ENCODE peak calls at places on chromosomes 2 and 18, in nine cellular contexts. One of them, this sample, is unnamed.

GRCh38 chr18:80034852-80035406 is 695 bp downstream of the RBFA start:
- DNase-seq in endothelial cell: no peak
- DNase-seq in fibroblast of the aortic adventitia: peak
- DNase-seq in foreskin fibroblast: peak
- DNase-seq in breast epithelium: no peak
- DNase-seq in psoas muscle: no peak
- DNase-seq in nephron progenitor cell: no peak
- DNase-seq in mammary epithelial cell: peak
- DNase-seq in mesothelial cell of epicardium: no peak
- DNase-seq in this sample: no peak

GRCh38 chr2:165348441-165348840 is 109.2 kb downstream of the SCN2A start:
- DNase-seq in mammary epithelial cell: no peak
- DNase-seq in nephron progenitor cell: no peak
- DNase-seq in breast epithelium: no peak
- DNase-seq in endothelial cell: no peak
- DNase-seq in fibroblast of the aortic adventitia: no peak
- DNase-seq in psoas muscle: no peak
- DNase-seq in mesothelial cell of epicardium: no peak
- DNase-seq in foreskin fibroblast: no peak
- DNase-seq in this sample: no peak

GRCh38 chr2:136522724-136523123 is 242.6 kb upstream of the THSD7B start:
- DNase-seq in endothelial cell: no peak
- DNase-seq in mammary epithelial cell: no peak
- DNase-seq in nephron progenitor cell: no peak
- DNase-seq in mesothelial cell of epicardium: no peak
- DNase-seq in breast epithelium: no peak
- DNase-seq in psoas muscle: no peak
- DNase-seq in fibroblast of the aortic adventitia: no peak
- DNase-seq in foreskin fibroblast: no peak
- DNase-seq in this sample: no peak

GRCh38 chr2:43407826-43408783 is 181.7 kb upstream of the ZFP36L2 start:
- DNase-seq in nephron progenitor cell: no peak
- DNase-seq in breast epithelium: no peak
- DNase-seq in foreskin fibroblast: peak
- DNase-seq in mammary epithelial cell: no peak
- DNase-seq in psoas muscle: no peak
- DNase-seq in mesothelial cell of epicardium: no peak
- DNase-seq in fibroblast of the aortic adventitia: no peak
- DNase-seq in endothelial cell: no peak
- DNase-seq in this sample: no peak

GRCh38 chr2:72024451-72025175 is 123.0 kb downstream of the CYP26B1 start:
- DNase-seq in mesothelial cell of epicardium: peak
- DNase-seq in foreskin fibroblast: no peak
- DNase-seq in endothelial cell: no peak
- DNase-seq in nephron progenitor cell: no peak
- DNase-seq in mammary epithelial cell: no peak
- DNase-seq in breast epithelium: no peak
- DNase-seq in psoas muscle: no peak
- DNase-seq in fibroblast of the aortic adventitia: no peak
- DNase-seq in this sample: no peak

GRCh38 chr2:217164008-217164407 is 304.1 kb upstream of the TNP1 start:
- DNase-seq in fibroblast of the aortic adventitia: no peak
- DNase-seq in mammary epithelial cell: no peak
- DNase-seq in nephron progenitor cell: no peak
- DNase-seq in breast epithelium: no peak
- DNase-seq in psoas muscle: peak
- DNase-seq in foreskin fibroblast: no peak
- DNase-seq in mesothelial cell of epicardium: no peak
- DNase-seq in endothelial cell: no peak
- DNase-seq in this sample: no peak

GRCh38 chr2:1987379-1987778 is 243.1 kb upstream of the PXDN start:
- DNase-seq in mesothelial cell of epicardium: no peak
- DNase-seq in breast epithelium: no peak
- DNase-seq in psoas muscle: no peak
- DNase-seq in endothelial cell: no peak
- DNase-seq in mammary epithelial cell: no peak
- DNase-seq in foreskin fibroblast: no peak
- DNase-seq in fibroblast of the aortic adventitia: no peak
- DNase-seq in nephron progenitor cell: no peak
- DNase-seq in this sample: no peak

GRCh38 chr2:75896779-75897366 is 186.2 kb upstream of the GCFC2 start:
- DNase-seq in nephron progenitor cell: peak
- DNase-seq in fibroblast of the aortic adventitia: no peak
- DNase-seq in breast epithelium: no peak
- DNase-seq in endothelial cell: peak
- DNase-seq in psoas muscle: no peak
- DNase-seq in mesothelial cell of epicardium: no peak
- DNase-seq in foreskin fibroblast: no peak
- DNase-seq in mammary epithelial cell: peak
- DNase-seq in this sample: no peak

GRCh38 chr2:206051912-206052311 is 34.1 kb downstream of the INO80D start:
- DNase-seq in mammary epithelial cell: no peak
- DNase-seq in mesothelial cell of epicardium: no peak
- DNase-seq in endothelial cell: no peak
- DNase-seq in fibroblast of the aortic adventitia: no peak
- DNase-seq in breast epithelium: no peak
- DNase-seq in psoas muscle: no peak
- DNase-seq in foreskin fibroblast: no peak
- DNase-seq in nephron progenitor cell: no peak
- DNase-seq in this sample: no peak

GRCh38 chr2:65957454-65957853 is 477.5 kb upstream of the MEIS1 start:
- DNase-seq in foreskin fibroblast: no peak
- DNase-seq in mesothelial cell of epicardium: no peak
- DNase-seq in breast epithelium: no peak
- DNase-seq in mammary epithelial cell: no peak
- DNase-seq in nephron progenitor cell: no peak
- DNase-seq in fibroblast of the aortic adventitia: no peak
- DNase-seq in psoas muscle: no peak
- DNase-seq in endothelial cell: no peak
- DNase-seq in this sample: no peak

GRCh38 chr18:50560681-50561629 is 1.1 kb downstream of the MAPK4 start:
- DNase-seq in nephron progenitor cell: peak
- DNase-seq in fibroblast of the aortic adventitia: no peak
- DNase-seq in breast epithelium: no peak
- DNase-seq in endothelial cell: peak
- DNase-seq in mammary epithelial cell: no peak
- DNase-seq in psoas muscle: no peak
- DNase-seq in mesothelial cell of epicardium: peak
- DNase-seq in foreskin fibroblast: peak
- DNase-seq in this sample: no peak

GRCh38 chr2:125471963-125472362 is 1184.0 kb upstream of the GYPC start:
- DNase-seq in fibroblast of the aortic adventitia: peak
- DNase-seq in mesothelial cell of epicardium: peak
- DNase-seq in mammary epithelial cell: no peak
- DNase-seq in psoas muscle: no peak
- DNase-seq in endothelial cell: peak
- DNase-seq in nephron progenitor cell: peak
- DNase-seq in breast epithelium: no peak
- DNase-seq in foreskin fibroblast: no peak
- DNase-seq in this sample: no peak
- TF ChIP-seq CTCF in fibroblast of the aortic adventitia: peak
- TF ChIP-seq CTCF in mesothelial cell of epicardium: peak
- TF ChIP-seq CTCF in mammary epithelial cell: no peak
- TF ChIP-seq CTCF in psoas muscle: no peak
- TF ChIP-seq CTCF in endothelial cell: peak
- TF ChIP-seq CTCF in nephron progenitor cell: peak
- TF ChIP-seq CTCF in breast epithelium: no peak
- TF ChIP-seq CTCF in foreskin fibroblast: peak
- TF ChIP-seq CTCF in this sample: no peak

GRCh38 chr2:231900486-231900942 is 25.7 kb downstream of the NPPC start:
- DNase-seq in endothelial cell: peak
- DNase-seq in mammary epithelial cell: peak
- DNase-seq in breast epithelium: no peak
- DNase-seq in fibroblast of the aortic adventitia: peak
- DNase-seq in mesothelial cell of epicardium: peak
- DNase-seq in psoas muscle: peak
- DNase-seq in foreskin fibroblast: peak
- DNase-seq in nephron progenitor cell: peak
- DNase-seq in this sample: peak
- TF ChIP-seq CTCF in endothelial cell: peak
- TF ChIP-seq CTCF in mammary epithelial cell: peak
- TF ChIP-seq CTCF in breast epithelium: peak
- TF ChIP-seq CTCF in fibroblast of the aortic adventitia: peak
- TF ChIP-seq CTCF in mesothelial cell of epicardium: peak
- TF ChIP-seq CTCF in psoas muscle: peak
- TF ChIP-seq CTCF in foreskin fibroblast: peak
- TF ChIP-seq CTCF in nephron progenitor cell: peak
- TF ChIP-seq CTCF in this sample: peak

DNA sequence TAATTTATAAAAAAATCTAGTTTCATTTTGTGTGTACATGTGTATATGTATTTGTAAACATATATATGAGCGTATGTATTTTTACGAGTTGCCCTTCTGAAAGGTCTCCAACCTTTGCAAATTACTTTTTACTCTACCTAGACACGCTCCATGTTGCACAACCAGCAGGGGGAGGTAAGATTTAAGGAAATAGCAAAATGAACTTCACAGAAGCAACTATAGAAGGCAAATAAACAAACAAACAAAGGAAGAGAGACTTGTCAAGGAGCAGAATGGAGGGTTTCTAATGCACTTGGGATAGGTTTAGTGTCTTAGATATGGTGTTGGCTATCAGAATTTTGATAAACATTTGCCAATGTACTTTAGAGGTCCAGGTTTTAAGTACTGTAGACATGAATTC is 820.5 kb upstream of the POU3F3 start:
- DNase-seq in foreskin fibroblast: no peak
- DNase-seq in mammary epithelial cell: no peak
- DNase-seq in fibroblast of the aortic adventitia: no peak
- DNase-seq in nephron progenitor cell: no peak
- DNase-seq in psoas muscle: no peak
- DNase-seq in endothelial cell: peak
- DNase-seq in mesothelial cell of epicardium: no peak
- DNase-seq in breast epithelium: no peak
- DNase-seq in this sample: no peak
- TF ChIP-seq CTCF in foreskin fibroblast: no peak
- TF ChIP-seq CTCF in mammary epithelial cell: no peak
- TF ChIP-seq CTCF in fibroblast of the aortic adventitia: no peak
- TF ChIP-seq CTCF in nephron progenitor cell: peak
- TF ChIP-seq CTCF in psoas muscle: no peak
- TF ChIP-seq CTCF in endothelial cell: peak
- TF ChIP-seq CTCF in mesothelial cell of epicardium: peak
- TF ChIP-seq CTCF in breast epithelium: no peak
- TF ChIP-seq CTCF in this sample: peak

GRCh38 chr2:48457227-48457626 is 72.7 kb upstream of the STON1 start:
- DNase-seq in mesothelial cell of epicardium: no peak
- DNase-seq in endothelial cell: no peak
- DNase-seq in foreskin fibroblast: no peak
- DNase-seq in fibroblast of the aortic adventitia: no peak
- DNase-seq in mammary epithelial cell: no peak
- DNase-seq in psoas muscle: no peak
- DNase-seq in breast epithelium: no peak
- DNase-seq in nephron progenitor cell: no peak
- DNase-seq in this sample: no peak
- TF ChIP-seq CTCF in mesothelial cell of epicardium: no peak
- TF ChIP-seq CTCF in endothelial cell: no peak
- TF ChIP-seq CTCF in foreskin fibroblast: no peak
- TF ChIP-seq CTCF in fibroblast of the aortic adventitia: no peak
- TF ChIP-seq CTCF in mammary epithelial cell: no peak
- TF ChIP-seq CTCF in psoas muscle: no peak
- TF ChIP-seq CTCF in breast epithelium: no peak
- TF ChIP-seq CTCF in nephron progenitor cell: no peak
- TF ChIP-seq CTCF in this sample: no peak

GRCh38 chr2:74440378-74441110 is 1.2 kb downstream of the RTKN start:
- DNase-seq in psoas muscle: peak
- DNase-seq in fibroblast of the aortic adventitia: peak
- DNase-seq in breast epithelium: peak
- DNase-seq in nephron progenitor cell: peak
- DNase-seq in foreskin fibroblast: peak
- DNase-seq in endothelial cell: peak
- DNase-seq in mesothelial cell of epicardium: peak
- DNase-seq in mammary epithelial cell: peak
- DNase-seq in this sample: peak
- TF ChIP-seq CTCF in psoas muscle: peak
- TF ChIP-seq CTCF in fibroblast of the aortic adventitia: peak
- TF ChIP-seq CTCF in breast epithelium: peak
- TF ChIP-seq CTCF in nephron progenitor cell: peak
- TF ChIP-seq CTCF in foreskin fibroblast: no peak
- TF ChIP-seq CTCF in endothelial cell: no peak
- TF ChIP-seq CTCF in mesothelial cell of epicardium: no peak
- TF ChIP-seq CTCF in mammary epithelial cell: peak
- TF ChIP-seq CTCF in this sample: peak

GRCh38 chr2:189698020-189698887 is 23.8 kb downstream of the ANKAR start:
- DNase-seq in mammary epithelial cell: peak
- DNase-seq in mesothelial cell of epicardium: no peak
- DNase-seq in nephron progenitor cell: no peak
- DNase-seq in foreskin fibroblast: peak
- DNase-seq in breast epithelium: peak
- DNase-seq in fibroblast of the aortic adventitia: peak
- DNase-seq in psoas muscle: no peak
- DNase-seq in endothelial cell: no peak
- DNase-seq in this sample: peak
- TF ChIP-seq CTCF in mammary epithelial cell: peak
- TF ChIP-seq CTCF in mesothelial cell of epicardium: peak
- TF ChIP-seq CTCF in nephron progenitor cell: peak
- TF ChIP-seq CTCF in foreskin fibroblast: peak
- TF ChIP-seq CTCF in breast epithelium: no peak
- TF ChIP-seq CTCF in fibroblast of the aortic adventitia: peak
- TF ChIP-seq CTCF in psoas muscle: peak
- TF ChIP-seq CTCF in endothelial cell: peak
- TF ChIP-seq CTCF in this sample: peak

This sample was measured in heart left ventricle.